ENCODE peak calls at places on chromosomes 16 and 17, in eight cellular contexts. K is cardiac muscle cell; V is EL; E is RCC 7860; L is adrenal gland; Z is NCI-H1105 treated with DMSO at 0.1 percent for 48 hours; T is effector memory CD4-positive, alpha-beta T cell; S is left ventricle myocardium inferior. I is an unnamed sample.

GRCh38 chr17:336110-337021 is 16.2 kb downstream of the RPH3AL start:
- DNase-seq in K (peak), Z (peak), V (no peak), S (peak), L (peak), E (no peak), T (no peak), I (peak)

GRCh38 chr16:55033225-55034156 is 102.8 kb downstream of the IRX5 start:
- DNase-seq in S (no peak), L (no peak), E (no peak), Z (peak), K (no peak), V (no peak), T (no peak), I (no peak)

GRCh38 chr17:33751702-33752065 is 458.6 kb upstream of the ASIC2 start:
- DNase-seq in E (no peak), V (no peak), K (no peak), Z (no peak), L (no peak), S (no peak), T (no peak), I (no peak)

GRCh38 chr16:68131813-68132706 is 46.9 kb downstream of the NFATC3 start:
- DNase-seq in K (no peak), E (no peak), S (no peak), L (no peak), T (no peak), Z (no peak), V (no peak), I (no peak)

GRCh38 chr16:27576729-27577128 is 26.8 kb downstream of the KATNIP start:
- DNase-seq in Z (no peak), K (no peak), L (no peak), S (no peak), T (no peak), V (no peak), E (no peak), I (no peak)

GRCh38 chr16:75080205-75081029 is 36.2 kb downstream of the LDHD start:
- DNase-seq in K (peak), T (no peak), L (no peak), V (peak), Z (no peak), E (peak), S (no peak), I (peak)

GRCh38 chr17:65941500-65941899 is 250.4 kb downstream of the CEP112 start:
- DNase-seq in L (no peak), S (no peak), E (no peak), T (no peak), V (no peak), Z (no peak), K (peak), I (no peak)

GRCh38 chr17:38579934-38580333 is 25.8 kb downstream of the SRCIN1 start:
- DNase-seq in T (no peak), L (peak), K (peak), V (peak), Z (peak), E (peak), S (no peak), I (peak)

GRCh38 chr17:15361151-15361550 is 19.8 kb upstream of the TEKT3 start:
- DNase-seq in V (peak), K (no peak), Z (no peak), L (no peak), E (peak), T (no peak), S (no peak), I (no peak)

GRCh38 chr17:27459433-27459832 is 3.2 kb downstream of the KSR1 start:
- DNase-seq in S (no peak), L (no peak), T (no peak), K (peak), E (no peak), V (no peak), Z (no peak), I (no peak)

GRCh38 chr16:87182759-87183158 is 134.4 kb downstream of the C16orf95 start:
- DNase-seq in V (no peak), Z (no peak), S (no peak), T (no peak), L (no peak), K (no peak), E (no peak), I (no peak)